ENCODE peak calls at places on chromosomes 12 and 14, in six cellular contexts. G, Y, Z, K, R and F are unnamed samples.

GRCh38 chr14:63713765-63714164 is 14.1 kb downstream of the SGPP1 start:
- DNase-seq in Y (no peak), R (no peak), K (no peak), Z (peak; percentile 19), G (no peak), F (no peak)

GRCh38 chr12:62844915-62845314 is 90.0 kb downstream of the PPM1H start:
- DNase-seq in G (no peak), Z (no peak), K (no peak), Y (no peak), R (no peak), F (no peak)

GRCh38 chr12:9687228-9687627 is 17.7 kb downstream of the CLEC2D start:
- DNase-seq in K (peak; percentile 41), Y (no peak), R (no peak), G (no peak), Z (no peak), F (no peak)

GRCh38 chr12:79000501-79000900 is 135.9 kb downstream of the SYT1 start:
- DNase-seq in K (no peak), Y (no peak), R (no peak), G (no peak), Z (no peak), F (no peak)

GRCh38 chr12:49776413-49776812 is 35.1 kb downstream of the TMBIM6 start:
- DNase-seq in K (peak; percentile 86), R (no peak), Z (peak; percentile 68), Y (peak; percentile 59), G (peak; percentile 51), F (peak; percentile 61)

GRCh38 chr14:75404843-75405242 is 23.0 kb upstream of the JDP2 start:
- DNase-seq in Z (no peak), G (no peak), K (no peak), R (no peak), Y (no peak), F (no peak)

GRCh38 chr12:121697093-121697698 is 15.4 kb upstream of the TMEM120B start:
- DNase-seq in K (peak; percentile 78), G (peak; percentile 46), R (no peak), Y (no peak), Z (peak; percentile 62), F (no peak)

GRCh38 chr12:100795193-100796179 is 910 bp downstream of the ANO4 start:
- DNase-seq in Z (no peak), Y (no peak), K (no peak), R (no peak), G (no peak), F (no peak)

GRCh38 chr14:80483331-80483730 is 272.0 kb upstream of the DIO2 start:
- DNase-seq in G (no peak), R (no peak), K (no peak), Z (no peak), Y (no peak), F (no peak)

GRCh38 chr12:108053512-108053911 is 75.6 kb upstream of the WSCD2 start:
- DNase-seq in K (no peak), Z (no peak), R (no peak), G (no peak), Y (no peak), F (no peak)

GRCh38 chr14:28243600-28243999 is 523.0 kb upstream of the FOXG1 start:
- DNase-seq in R (no peak), Z (no peak), G (no peak), K (peak; percentile 30), Y (no peak), F (no peak)

GRCh38 chr12:911191-911826 is 38.2 kb downstream of the RAD52 start:
- DNase-seq in K (no peak), R (no peak), Y (no peak), G (no peak), Z (peak; percentile 86), F (no peak)

GRCh38 chr12:113149361-113150150 is at the start of gene CFAP73:
- DNase-seq in Z (peak; percentile 33), G (no peak), K (peak; percentile 98), R (peak; percentile 72), Y (peak; percentile 71), F (peak; percentile 84)

GRCh38 chr12:108367436-108367835 is 28.3 kb upstream of the CMKLR1 start:
- DNase-seq in R (no peak), Y (no peak), G (no peak), Z (no peak), K (no peak), F (no peak)

GRCh38 chr14:64673748-64674147 is 30.5 kb upstream of the PLEKHG3 start:
- DNase-seq in R (no peak), Z (no peak), G (no peak), Y (no peak), K (no peak), F (no peak)

GRCh38 chr12:72346331-72346944 is 74.3 kb downstream of the TRHDE start:
- DNase-seq in Y (peak; percentile 50), G (peak; percentile 55), Z (peak; percentile 26), R (no peak), K (peak; percentile 95), F (no peak)

GRCh38 chr12:67274186-67274585 is 5.0 kb downstream of the CAND1 start:
- DNase-seq in K (no peak), R (no peak), Z (peak; percentile 24), G (no peak), Y (no peak), F (no peak)

GRCh38 chr12:104314242-104314614 is 10.7 kb downstream of the EID3 start:
- DNase-seq in Y (no peak), Z (no peak), G (no peak), R (no peak), K (no peak), F (no peak)

GRCh38 chr14:64509036-64509435 is 4.5 kb downstream of the ZBTB1 start:
- DNase-seq in K (peak; percentile 53), Y (no peak), G (no peak), R (no peak), Z (no peak), F (no peak)

GRCh38 chr12:71621938-71622337 is 41.7 kb downstream of the ZFC3H1 start:
- DNase-seq in Z (no peak), K (no peak), R (no peak), G (no peak), Y (no peak), F (no peak)

GRCh38 chr14:73722581-73722980 is 8.4 kb upstream of the PNMA1 start:
- DNase-seq in Z (no peak), Y (no peak), G (no peak), R (no peak), K (no peak), F (no peak)
- TF ChIP-seq POLR2AphosphoS5 in Z (no peak), Y (no peak), G (no peak), R (no peak), K (no peak), F (no peak)

GRCh38 chr12:96014932-96015599 is 18.9 kb upstream of the HAL start:
- DNase-seq in Y (no peak), Z (no peak), K (no peak), G (no peak), R (no peak), F (no peak)
- H3K36me3 ChIP-seq in Y (peaks cover 51% of the 10 kb centered on the region), Z (peaks cover 3% of the 10 kb centered on the region), K (peaks cover 44% of the 10 kb centered on the region), G (no peaks in the 10 kb centered on the region), R (peaks cover 26% of the 10 kb centered on the region), F (no peaks in the 10 kb centered on the region)

DNA sequence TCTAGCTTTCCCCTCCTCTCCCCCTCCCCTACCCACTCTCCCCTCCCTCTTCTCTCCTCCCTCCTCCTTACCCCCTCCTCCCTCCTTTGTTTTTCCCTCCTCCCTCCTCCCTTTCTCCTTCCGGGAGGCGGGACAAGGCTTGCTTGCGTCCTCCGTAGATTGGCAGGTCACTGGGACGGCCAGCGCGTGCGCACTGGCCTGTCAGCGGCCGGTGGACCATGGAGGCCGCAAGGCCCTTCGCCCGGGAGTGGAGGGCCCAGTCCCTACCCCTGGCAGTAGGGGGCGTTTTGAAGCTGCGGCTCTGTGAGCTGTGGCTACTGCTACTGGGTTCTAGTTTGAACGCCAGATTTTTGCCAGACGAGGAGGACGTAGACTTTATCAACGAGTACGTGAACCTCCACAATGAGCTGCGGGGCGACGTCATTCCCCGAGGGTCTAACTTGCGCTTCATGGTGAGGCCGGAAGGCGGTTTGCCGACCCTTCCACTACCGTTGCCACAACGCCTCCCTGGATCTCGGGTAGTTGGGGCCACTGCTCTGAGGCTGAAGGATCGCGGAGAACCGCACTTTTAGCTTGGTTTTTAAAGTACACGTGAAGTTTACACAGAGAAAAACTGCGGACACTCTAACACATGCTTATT is at the start of gene GLIPR1L2:
- DNase-seq in G (peak; percentile 94), Y (peak; percentile 95), K (peak; percentile 97), Z (peak; percentile 98), R (no peak), F (peak; percentile 91)
- H3K27ac ChIP-seq in G (peak within 1 kb of the TSS; percentile 86), Y (peak within 1 kb of the TSS; percentile 86), K (peak within 1 kb of the TSS; percentile 73), Z (peak within 1 kb of the TSS; percentile 31), R (no peak within 1 kb of the TSS), F (peak within 1 kb of the TSS; percentile 96)

DNA sequence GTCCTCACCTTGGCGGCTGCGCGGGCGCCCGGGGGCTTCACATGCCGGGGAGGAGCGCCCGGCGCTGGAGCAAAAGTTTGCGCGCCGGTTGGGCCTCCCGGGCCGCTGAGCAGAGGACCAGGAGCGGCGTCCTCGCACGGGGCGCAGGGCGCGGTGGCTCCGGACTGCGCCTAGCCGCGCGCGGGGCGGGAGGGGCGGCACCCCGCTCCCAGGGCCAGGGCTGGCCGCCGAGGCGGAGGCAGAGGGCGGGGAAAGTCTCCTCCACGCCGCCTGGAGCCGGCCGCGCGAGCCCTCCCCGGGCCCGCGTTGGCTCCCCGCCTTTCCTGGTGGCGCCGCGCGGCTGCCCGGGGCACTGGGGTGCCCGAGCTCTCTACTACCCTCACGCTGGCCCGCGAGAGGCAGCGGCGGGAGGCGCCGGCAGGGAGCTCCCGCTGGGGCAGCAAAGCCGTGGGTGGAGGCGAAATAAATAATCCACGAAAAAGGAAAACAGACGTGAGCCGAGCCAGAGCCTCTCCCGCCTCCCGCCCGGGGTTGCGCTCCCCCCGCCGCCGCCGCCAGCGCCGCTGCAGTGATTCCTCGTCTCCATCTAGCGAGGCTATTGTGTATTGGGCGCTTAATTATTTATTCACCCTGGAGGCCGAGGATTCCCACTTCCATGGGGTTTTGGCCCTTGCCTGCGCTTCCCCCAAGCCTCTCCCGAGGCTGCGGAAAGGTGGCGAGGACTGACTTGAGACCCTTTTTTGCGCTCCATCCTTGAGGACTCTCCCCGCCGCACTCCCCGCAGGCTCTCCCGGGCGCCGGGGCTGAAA is 476 bp upstream of the PRIMA1 start:
- DNase-seq in G (peak; percentile 40), K (peak; percentile 78), Z (no peak), Y (peak; percentile 29), R (no peak), F (no peak)
- TF ChIP-seq POLR2AphosphoS5 in G (peak; percentile 16), K (peak; percentile 68), Z (no peak), Y (peak; percentile 21), R (peak; percentile 34), F (no peak)

DNA sequence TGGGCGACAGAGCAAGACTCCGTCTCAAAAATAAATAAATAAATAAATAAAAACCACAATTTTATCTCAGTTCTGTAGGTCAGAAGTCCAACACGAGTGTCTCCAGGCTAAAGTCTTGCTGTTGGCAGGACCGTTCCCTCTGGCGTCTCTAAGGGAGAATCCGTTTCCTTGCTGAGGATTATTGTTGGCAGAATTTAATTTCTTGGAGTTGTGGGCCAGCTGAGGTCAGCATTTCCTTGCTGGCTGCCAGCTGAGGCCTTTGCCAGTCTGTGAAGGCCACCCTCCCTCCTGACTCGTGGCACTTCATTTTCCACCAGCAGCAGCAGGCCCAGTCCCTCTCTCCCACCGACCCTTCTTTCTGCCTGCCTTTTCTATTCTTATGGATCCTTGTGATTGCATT is 17.2 kb downstream of the PSMC1 start:
- DNase-seq in K (no peak), G (no peak), Y (no peak), R (no peak), Z (peak; percentile 66), F (no peak)
- H3K36me3 ChIP-seq in K (peaks cover 40% of the 10 kb centered on the region), G (peaks cover 3% of the 10 kb centered on the region), Y (peaks cover 30% of the 10 kb centered on the region), R (peaks cover 47% of the 10 kb centered on the region), Z (peaks cover 29% of the 10 kb centered on the region), F (peaks cover 8% of the 10 kb centered on the region)